ENCODE peak calls at places on chromosome 21, in four cellular contexts. E is DMS79 treated with DMSO at 0.1 percent for 48 hours; H is activated CD4-positive, alpha-beta T cell treated with anti-CD3 and anti-CD28 coated beads for 48 hours; J is T-helper 2 cell. I is an unnamed sample.

GRCh38 chr21:17554619-17555472 is 42.0 kb downstream of the CXADR start:
- DNase-seq in J (peak; percentile 26), H (no peak), E (no peak), I (no peak)

GRCh38 chr21:46004168-46004861 is 22.7 kb downstream of the COL6A1 start:
- DNase-seq in H (no peak), J (no peak), E (no peak), I (no peak)

GRCh38 chr21:33411949-33412430 is 8.8 kb downstream of the IFNGR2 start:
- DNase-seq in H (no peak), E (no peak), J (no peak), I (no peak)

GRCh38 chr21:35215870-35216269 is 166.8 kb upstream of the RUNX1 start:
- DNase-seq in H (no peak), J (no peak), E (no peak), I (no peak)

GRCh38 chr21:31744162-31744800 is 12.4 kb upstream of the SCAF4 start:
- DNase-seq in E (no peak), J (no peak), H (no peak), I (no peak)

GRCh38 chr21:33901421-33902288 is 13.9 kb downstream of the ATP5PO start:
- DNase-seq in E (peak; percentile 48), H (peak; percentile 40), J (peak; percentile 51), I (no peak)

GRCh38 chr21:42269382-42269781 is 45.8 kb downstream of the TFF3 start:
- DNase-seq in J (no peak), E (no peak), H (peak; percentile 18), I (no peak)

GRCh38 chr21:20353351-20353750 is 644.9 kb upstream of the NCAM2 start:
- DNase-seq in E (no peak), H (no peak), J (no peak), I (no peak)

GRCh38 chr21:41363370-41364270 is 1.8 kb downstream of the MX2 start:
- DNase-seq in E (no peak), H (no peak), J (no peak), I (no peak)

GRCh38 chr21:41511858-41512257 is 3.9 kb upstream of the TMPRSS2 start:
- DNase-seq in E (no peak), H (no peak), J (no peak), I (no peak)

GRCh38 chr21:34736116-34736870 is 67.5 kb downstream of the CLIC6 start:
- DNase-seq in E (no peak), H (no peak), J (no peak), I (no peak)

GRCh38 chr21:46448108-46448507 is 10.6 kb upstream of the DIP2A start:
- DNase-seq in E (no peak), H (no peak), J (no peak), I (no peak)

GRCh38 chr21:16418663-16419062 is 688.9 kb downstream of the USP25 start:
- DNase-seq in J (no peak), H (no peak), E (no peak), I (no peak)

GRCh38 chr21:42534901-42535378 is 21.3 kb downstream of the SLC37A1 start:
- DNase-seq in J (no peak), H (no peak), E (no peak), I (no peak)

GRCh38 chr21:43355925-43356289 is 71.0 kb downstream of the SIK1 start:
- DNase-seq in J (no peak), E (peak; percentile 41), H (peak; percentile 17), I (no peak)

GRCh38 chr21:37452222-37452621 is 85.6 kb downstream of the DYRK1A start:
- DNase-seq in E (no peak), H (no peak), J (no peak), I (no peak)

GRCh38 chr21:45478115-45478801 is 64.0 kb downstream of the SLC19A1 start:
- DNase-seq in J (peak; percentile 76), H (peak; percentile 88), E (no peak), I (peak; percentile 69)

GRCh38 chr21:28375708-28376385 is 616.8 kb downstream of the LTN1 start:
- DNase-seq in J (no peak), H (no peak), E (no peak), I (no peak)

GRCh38 chr21:28705616-28706015 is 287.1 kb downstream of the LTN1 start:
- DNase-seq in H (no peak), E (no peak), J (no peak), I (no peak)

GRCh38 chr21:25396135-25396711 is 211.1 kb downstream of the MRPL39 start:
- DNase-seq in J (peak; percentile 93), H (peak; percentile 88), E (no peak), I (no peak)

GRCh38 chr21:40568756-40569155 is 278.2 kb downstream of the DSCAM start:
- DNase-seq in J (no peak), H (no peak), E (no peak), I (no peak)

GRCh38 chr21:45012661-45013270 is 61.6 kb upstream of the ADARB1 start:
- DNase-seq in J (no peak), E (no peak), H (no peak), I (no peak)

GRCh38 chr21:41064325-41064724 is 103.6 kb upstream of the BACE2 start:
- DNase-seq in H (no peak), J (no peak), E (no peak), I (no peak)

GRCh38 chr21:44550807-44551206 is 498 bp downstream of the KRTAP10-2 start:
- DNase-seq in J (no peak), E (no peak), H (no peak), I (no peak)

GRCh38 chr21:46297311-46298082 is 11.4 kb downstream of the YBEY start:
- DNase-seq in J (no peak), H (peak; percentile 23), E (peak; percentile 32), I (no peak)

GRCh38 chr21:25571726-25572121 is 35.6 kb downstream of the MRPL39 start:
- DNase-seq in J (no peak), E (no peak), H (no peak), I (no peak)

GRCh38 chr21:14684071-14684470 is 138.0 kb upstream of the SAMSN1 start:
- DNase-seq in H (no peak), E (no peak), J (no peak), I (no peak)

GRCh38 chr21:31798842-31799691 is 67.1 kb upstream of the SCAF4 start:
- DNase-seq in E (peak; percentile 52), J (no peak), H (no peak), I (no peak)

GRCh38 chr21:42289926-42290325 is 25.3 kb downstream of the TFF3 start:
- DNase-seq in H (no peak), J (no peak), E (no peak), I (no peak)

GRCh38 chr21:41766883-41767605 is at the start of gene RIPK4:
- DNase-seq in H (peak; percentile 78), J (peak; percentile 31), E (peak; percentile 88), I (peak; percentile 45)